ENCODE peak calls at places on chromosomes 6 and 20, in ten cellular contexts. One of them, this sample, is unnamed. For H3K27me3, the result is how much of the 10 kb centered on the place peaks cover.

GRCh38 chr6:148247386-148248063 is 95.1 kb upstream of the SASH1 start:
- DNase-seq in PC-9: no peak
- DNase-seq in osteoblast: no peak
- DNase-seq in endothelial cell of umbilical vein: no peak
- DNase-seq in psoas muscle: no peak
- DNase-seq in colonic mucosa: no peak
- DNase-seq in AG04450: no peak
- DNase-seq in dorsolateral prefrontal cortex: no peak
- DNase-seq in transverse colon: no peak
- DNase-seq in uterus: no peak
- DNase-seq in this sample: no peak

GRCh38 chr6:40436685-40437604 is 150.2 kb downstream of the LRFN2 start:
- DNase-seq in PC-9: no peak
- DNase-seq in osteoblast: peak
- DNase-seq in endothelial cell of umbilical vein: no peak
- DNase-seq in psoas muscle: no peak
- DNase-seq in colonic mucosa: no peak
- DNase-seq in AG04450: no peak
- DNase-seq in dorsolateral prefrontal cortex: no peak
- DNase-seq in transverse colon: no peak
- DNase-seq in uterus: no peak
- DNase-seq in this sample: peak

GRCh38 chr6:56725257-56725656 is 82.6 kb upstream of the DST start:
- DNase-seq in PC-9: no peak
- DNase-seq in osteoblast: no peak
- DNase-seq in endothelial cell of umbilical vein: no peak
- DNase-seq in psoas muscle: no peak
- DNase-seq in colonic mucosa: no peak
- DNase-seq in AG04450: no peak
- DNase-seq in dorsolateral prefrontal cortex: no peak
- DNase-seq in transverse colon: no peak
- DNase-seq in uterus: no peak
- DNase-seq in this sample: no peak

GRCh38 chr20:22499475-22500174 is 84.7 kb downstream of the FOXA2 start:
- DNase-seq in PC-9: no peak
- DNase-seq in osteoblast: no peak
- DNase-seq in endothelial cell of umbilical vein: no peak
- DNase-seq in psoas muscle: no peak
- DNase-seq in colonic mucosa: peak
- DNase-seq in AG04450: no peak
- DNase-seq in dorsolateral prefrontal cortex: no peak
- DNase-seq in transverse colon: peak
- DNase-seq in uterus: no peak
- DNase-seq in this sample: no peak

GRCh38 chr20:31543966-31544598 is 29.8 kb downstream of the HM13 start:
- DNase-seq in PC-9: peak
- DNase-seq in osteoblast: peak
- DNase-seq in endothelial cell of umbilical vein: peak
- DNase-seq in psoas muscle: no peak
- DNase-seq in colonic mucosa: no peak
- DNase-seq in AG04450: peak
- DNase-seq in dorsolateral prefrontal cortex: no peak
- DNase-seq in transverse colon: no peak
- DNase-seq in uterus: peak
- DNase-seq in this sample: peak

GRCh38 chr6:52725530-52726192 is 37.6 kb downstream of the GSTA2 start:
- DNase-seq in PC-9: peak
- DNase-seq in osteoblast: peak
- DNase-seq in endothelial cell of umbilical vein: no peak
- DNase-seq in psoas muscle: no peak
- DNase-seq in colonic mucosa: peak
- DNase-seq in AG04450: no peak
- DNase-seq in dorsolateral prefrontal cortex: no peak
- DNase-seq in transverse colon: peak
- DNase-seq in uterus: no peak
- DNase-seq in this sample: no peak

GRCh38 chr6:40128149-40128548 is 193.9 kb upstream of the MOCS1 start:
- DNase-seq in PC-9: no peak
- DNase-seq in osteoblast: no peak
- DNase-seq in endothelial cell of umbilical vein: no peak
- DNase-seq in psoas muscle: no peak
- DNase-seq in colonic mucosa: no peak
- DNase-seq in AG04450: no peak
- DNase-seq in dorsolateral prefrontal cortex: no peak
- DNase-seq in transverse colon: no peak
- DNase-seq in uterus: no peak
- DNase-seq in this sample: no peak

GRCh38 chr6:4929319-4929718 is 74.5 kb downstream of the RPP40 start:
- DNase-seq in PC-9: no peak
- DNase-seq in osteoblast: no peak
- DNase-seq in endothelial cell of umbilical vein: no peak
- DNase-seq in psoas muscle: no peak
- DNase-seq in colonic mucosa: no peak
- DNase-seq in AG04450: no peak
- DNase-seq in dorsolateral prefrontal cortex: no peak
- DNase-seq in transverse colon: no peak
- DNase-seq in uterus: no peak
- DNase-seq in this sample: no peak

GRCh38 chr20:10521068-10521834 is 86.1 kb downstream of the SLX4IP start:
- DNase-seq in PC-9: no peak
- DNase-seq in osteoblast: peak
- DNase-seq in endothelial cell of umbilical vein: peak
- DNase-seq in psoas muscle: no peak
- DNase-seq in colonic mucosa: no peak
- DNase-seq in AG04450: no peak
- DNase-seq in dorsolateral prefrontal cortex: no peak
- DNase-seq in transverse colon: no peak
- DNase-seq in uterus: no peak
- DNase-seq in this sample: no peak

GRCh38 chr20:47950103-47950502 is 164.8 kb upstream of the SULF2 start:
- DNase-seq in PC-9: peak
- DNase-seq in osteoblast: peak
- DNase-seq in endothelial cell of umbilical vein: peak
- DNase-seq in psoas muscle: no peak
- DNase-seq in colonic mucosa: no peak
- DNase-seq in AG04450: no peak
- DNase-seq in dorsolateral prefrontal cortex: no peak
- DNase-seq in transverse colon: no peak
- DNase-seq in uterus: no peak
- DNase-seq in this sample: no peak

GRCh38 chr6:112501705-112502104 is 154.6 kb downstream of the RFPL4B start:
- DNase-seq in PC-9: no peak
- DNase-seq in osteoblast: peak
- DNase-seq in endothelial cell of umbilical vein: peak
- DNase-seq in psoas muscle: peak
- DNase-seq in colonic mucosa: no peak
- DNase-seq in AG04450: peak
- DNase-seq in dorsolateral prefrontal cortex: peak
- DNase-seq in transverse colon: no peak
- DNase-seq in uterus: no peak
- DNase-seq in this sample: peak

GRCh38 chr6:90187437-90188049 is 109.1 kb downstream of the BACH2 start:
- DNase-seq in PC-9: no peak
- DNase-seq in osteoblast: no peak
- DNase-seq in endothelial cell of umbilical vein: no peak
- DNase-seq in psoas muscle: no peak
- DNase-seq in colonic mucosa: no peak
- DNase-seq in AG04450: no peak
- DNase-seq in dorsolateral prefrontal cortex: no peak
- DNase-seq in transverse colon: no peak
- DNase-seq in uterus: no peak
- DNase-seq in this sample: no peak

GRCh38 chr6:21305827-21306469 is 287.6 kb upstream of the SOX4 start:
- DNase-seq in PC-9: no peak
- DNase-seq in osteoblast: no peak
- DNase-seq in endothelial cell of umbilical vein: no peak
- DNase-seq in psoas muscle: no peak
- DNase-seq in colonic mucosa: no peak
- DNase-seq in AG04450: no peak
- DNase-seq in dorsolateral prefrontal cortex: no peak
- DNase-seq in transverse colon: no peak
- DNase-seq in uterus: no peak
- DNase-seq in this sample: no peak

GRCh38 chr20:37669062-37669772 is 24.6 kb upstream of the CTNNBL1 start:
- DNase-seq in PC-9: peak
- DNase-seq in osteoblast: no peak
- DNase-seq in endothelial cell of umbilical vein: no peak
- DNase-seq in psoas muscle: no peak
- DNase-seq in colonic mucosa: no peak
- DNase-seq in AG04450: no peak
- DNase-seq in dorsolateral prefrontal cortex: no peak
- DNase-seq in transverse colon: no peak
- DNase-seq in uterus: no peak
- DNase-seq in this sample: no peak

GRCh38 chr20:48384147-48384818 is 443.5 kb downstream of the PREX1 start:
- DNase-seq in PC-9: peak
- DNase-seq in osteoblast: no peak
- DNase-seq in endothelial cell of umbilical vein: no peak
- DNase-seq in psoas muscle: no peak
- DNase-seq in colonic mucosa: peak
- DNase-seq in AG04450: no peak
- DNase-seq in dorsolateral prefrontal cortex: no peak
- DNase-seq in transverse colon: no peak
- DNase-seq in uterus: no peak
- DNase-seq in this sample: no peak

GRCh38 chr6:56555438-56555872 is 87.2 kb downstream of the DST start:
- DNase-seq in PC-9: no peak
- DNase-seq in osteoblast: no peak
- DNase-seq in endothelial cell of umbilical vein: no peak
- DNase-seq in psoas muscle: no peak
- DNase-seq in colonic mucosa: no peak
- DNase-seq in AG04450: no peak
- DNase-seq in dorsolateral prefrontal cortex: no peak
- DNase-seq in transverse colon: no peak
- DNase-seq in uterus: no peak
- DNase-seq in this sample: peak

GRCh38 chr6:13334953-13335352 is 6.6 kb upstream of the TBC1D7 start:
- DNase-seq in PC-9: no peak
- DNase-seq in osteoblast: no peak
- DNase-seq in endothelial cell of umbilical vein: peak
- DNase-seq in psoas muscle: no peak
- DNase-seq in colonic mucosa: no peak
- DNase-seq in AG04450: no peak
- DNase-seq in dorsolateral prefrontal cortex: no peak
- DNase-seq in transverse colon: no peak
- DNase-seq in uterus: no peak
- DNase-seq in this sample: no peak

GRCh38 chr6:41937881-41938574 is 3.6 kb downstream of the CCND3 start:
- DNase-seq in PC-9: no peak
- DNase-seq in osteoblast: no peak
- DNase-seq in endothelial cell of umbilical vein: peak
- DNase-seq in psoas muscle: no peak
- DNase-seq in colonic mucosa: no peak
- DNase-seq in AG04450: no peak
- DNase-seq in dorsolateral prefrontal cortex: no peak
- DNase-seq in transverse colon: no peak
- DNase-seq in uterus: peak
- DNase-seq in this sample: no peak
- H3K27ac ChIP-seq in PC-9: no peak
- H3K27ac ChIP-seq in osteoblast: no peak
- H3K27ac ChIP-seq in endothelial cell of umbilical vein: no peak
- H3K27ac ChIP-seq in psoas muscle: peak
- H3K27ac ChIP-seq in colonic mucosa: peak
- H3K27ac ChIP-seq in AG04450: no peak
- H3K27ac ChIP-seq in dorsolateral prefrontal cortex: peak
- H3K27ac ChIP-seq in transverse colon: peak
- H3K27ac ChIP-seq in uterus: peak
- H3K27ac ChIP-seq in this sample: peak

DNA sequence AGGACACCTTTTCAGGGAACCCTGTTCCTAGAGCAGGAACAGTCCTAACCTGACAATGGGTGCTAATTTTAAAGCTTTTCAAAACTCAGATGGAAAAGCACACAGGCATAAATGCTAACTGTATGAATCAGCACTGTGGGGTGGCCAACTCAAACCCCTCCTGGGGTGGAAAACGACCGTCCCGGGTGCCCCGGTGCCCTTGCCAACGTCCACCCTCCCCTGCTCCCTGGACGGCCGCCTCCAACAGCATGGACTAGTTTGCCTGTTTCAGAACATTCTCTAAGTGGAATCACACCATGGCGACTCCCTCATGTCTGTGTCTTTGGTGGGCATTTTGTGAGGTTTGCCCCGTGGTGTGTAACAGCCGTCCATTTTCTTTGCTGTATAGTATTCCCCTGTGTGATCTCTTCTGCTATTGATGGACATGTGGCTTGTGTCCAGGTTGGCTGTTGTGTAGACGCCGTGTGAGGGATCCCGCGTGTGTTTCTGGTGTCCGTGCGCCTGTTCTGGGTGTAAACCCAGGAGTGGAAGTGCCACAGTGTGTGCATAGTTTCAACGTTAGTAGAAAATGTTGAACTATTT is 5.8 kb downstream of the COL20A1 start:
- DNase-seq in PC-9: no peak
- DNase-seq in osteoblast: no peak
- DNase-seq in endothelial cell of umbilical vein: no peak
- DNase-seq in psoas muscle: no peak
- DNase-seq in colonic mucosa: no peak
- DNase-seq in AG04450: no peak
- DNase-seq in dorsolateral prefrontal cortex: no peak
- DNase-seq in transverse colon: no peak
- DNase-seq in uterus: no peak
- DNase-seq in this sample: no peak
- H3K27me3 ChIP-seq in PC-9: half or more
- H3K27me3 ChIP-seq in osteoblast: under half
- H3K27me3 ChIP-seq in endothelial cell of umbilical vein: under half
- H3K27me3 ChIP-seq in psoas muscle: under half
- H3K27me3 ChIP-seq in colonic mucosa: under half
- H3K27me3 ChIP-seq in AG04450: under half
- H3K27me3 ChIP-seq in dorsolateral prefrontal cortex: under half
- H3K27me3 ChIP-seq in transverse colon: half or more
- H3K27me3 ChIP-seq in uterus: under half
- H3K27me3 ChIP-seq in this sample: under half

DNA sequence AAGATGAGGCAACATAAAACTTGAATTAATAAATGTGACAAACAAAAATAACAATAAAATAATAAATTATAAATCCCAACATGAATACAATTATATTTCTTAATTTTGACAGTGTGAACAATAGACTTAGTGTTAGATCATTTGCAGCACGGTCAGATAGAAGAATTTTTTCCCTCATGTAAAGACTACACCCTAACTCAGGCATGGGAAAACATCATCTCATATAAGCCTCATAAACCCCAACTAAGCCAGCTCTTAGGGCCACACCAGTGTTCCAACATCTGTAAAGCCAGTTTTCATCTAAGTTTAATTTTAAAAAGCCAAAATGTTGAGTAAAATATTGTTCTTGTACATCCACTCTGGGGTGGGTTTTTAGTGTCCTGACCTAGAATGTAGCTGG is 167.4 kb downstream of the QRSL1 start:
- DNase-seq in PC-9: no peak
- DNase-seq in osteoblast: no peak
- DNase-seq in endothelial cell of umbilical vein: no peak
- DNase-seq in psoas muscle: no peak
- DNase-seq in colonic mucosa: no peak
- DNase-seq in AG04450: no peak
- DNase-seq in dorsolateral prefrontal cortex: no peak
- DNase-seq in transverse colon: no peak
- DNase-seq in uterus: no peak
- DNase-seq in this sample: no peak
- H3K27ac ChIP-seq in PC-9: peak
- H3K27ac ChIP-seq in osteoblast: no peak
- H3K27ac ChIP-seq in endothelial cell of umbilical vein: no peak
- H3K27ac ChIP-seq in psoas muscle: no peak
- H3K27ac ChIP-seq in colonic mucosa: no peak
- H3K27ac ChIP-seq in AG04450: no peak
- H3K27ac ChIP-seq in dorsolateral prefrontal cortex: no peak
- H3K27ac ChIP-seq in transverse colon: no peak
- H3K27ac ChIP-seq in uterus: no peak
- H3K27ac ChIP-seq in this sample: no peak

GRCh38 chr6:35774116-35774794 is 2.1 kb upstream of the CLPSL2 start:
- DNase-seq in PC-9: no peak
- DNase-seq in osteoblast: no peak
- DNase-seq in endothelial cell of umbilical vein: no peak
- DNase-seq in psoas muscle: no peak
- DNase-seq in colonic mucosa: no peak
- DNase-seq in AG04450: no peak
- DNase-seq in dorsolateral prefrontal cortex: no peak
- DNase-seq in transverse colon: no peak
- DNase-seq in uterus: no peak
- DNase-seq in this sample: no peak
- H3K27me3 ChIP-seq in PC-9: under half
- H3K27me3 ChIP-seq in osteoblast: under half
- H3K27me3 ChIP-seq in endothelial cell of umbilical vein: under half
- H3K27me3 ChIP-seq in psoas muscle: under half
- H3K27me3 ChIP-seq in colonic mucosa: under half
- H3K27me3 ChIP-seq in AG04450: under half
- H3K27me3 ChIP-seq in dorsolateral prefrontal cortex: under half
- H3K27me3 ChIP-seq in transverse colon: under half
- H3K27me3 ChIP-seq in uterus: under half
- H3K27me3 ChIP-seq in this sample: under half